ENCODE peak calls at places on chromosomes 2 and 18, in six cellular contexts. One of them, this sample, is unnamed.

GRCh38 chr2:52745144-52745543 is 1022.5 kb upstream of the CHAC2 start:
- DNase-seq in GM12865: no peak
- DNase-seq in NT2/D1: no peak
- DNase-seq in tibial artery: no peak
- DNase-seq in OCI-LY7: no peak
- DNase-seq in PC-9: no peak
- DNase-seq in this sample: no peak

GRCh38 chr18:46810481-46811000 is 53.7 kb upstream of the ST8SIA5 start:
- DNase-seq in OCI-LY7: no peak
- DNase-seq in PC-9: no peak
- DNase-seq in GM12865: no peak
- DNase-seq in NT2/D1: peak
- DNase-seq in tibial artery: no peak
- DNase-seq in this sample: no peak

GRCh38 chr2:98915751-98916358 is 20.2 kb downstream of the CRACDL start:
- DNase-seq in tibial artery: peak
- DNase-seq in OCI-LY7: no peak
- DNase-seq in PC-9: no peak
- DNase-seq in NT2/D1: no peak
- DNase-seq in GM12865: no peak
- DNase-seq in this sample: no peak

GRCh38 chr2:196434217-196434616 is 205.3 kb upstream of the CCDC150 start:
- DNase-seq in PC-9: no peak
- DNase-seq in GM12865: no peak
- DNase-seq in OCI-LY7: no peak
- DNase-seq in tibial artery: no peak
- DNase-seq in NT2/D1: no peak
- DNase-seq in this sample: no peak

GRCh38 chr2:196391149-196391479 is 219.7 kb upstream of the STK17B start:
- DNase-seq in OCI-LY7: no peak
- DNase-seq in PC-9: no peak
- DNase-seq in tibial artery: no peak
- DNase-seq in NT2/D1: no peak
- DNase-seq in GM12865: no peak
- DNase-seq in this sample: no peak

GRCh38 chr2:189222440-189222839 is 42.9 kb upstream of the COL5A2 start:
- DNase-seq in OCI-LY7: no peak
- DNase-seq in PC-9: peak
- DNase-seq in GM12865: no peak
- DNase-seq in tibial artery: peak
- DNase-seq in NT2/D1: no peak
- DNase-seq in this sample: no peak

GRCh38 chr2:88809216-88809615 is 117.7 kb downstream of the RPIA start:
- DNase-seq in OCI-LY7: no peak
- DNase-seq in GM12865: no peak
- DNase-seq in PC-9: no peak
- DNase-seq in NT2/D1: no peak
- DNase-seq in tibial artery: no peak
- DNase-seq in this sample: no peak

GRCh38 chr18:62001396-62001795 is 108.6 kb upstream of the RNF152 start:
- DNase-seq in tibial artery: no peak
- DNase-seq in GM12865: no peak
- DNase-seq in OCI-LY7: no peak
- DNase-seq in NT2/D1: peak
- DNase-seq in PC-9: no peak
- DNase-seq in this sample: no peak

GRCh38 chr2:75100011-75100680 is 99.2 kb downstream of the TACR1 start:
- DNase-seq in OCI-LY7: no peak
- DNase-seq in NT2/D1: no peak
- DNase-seq in GM12865: no peak
- DNase-seq in tibial artery: no peak
- DNase-seq in PC-9: peak
- DNase-seq in this sample: no peak

GRCh38 chr18:77099501-77100370 is 32.8 kb downstream of the MBP start:
- DNase-seq in tibial artery: no peak
- DNase-seq in OCI-LY7: peak
- DNase-seq in NT2/D1: no peak
- DNase-seq in PC-9: no peak
- DNase-seq in GM12865: peak
- DNase-seq in this sample: peak

GRCh38 chr18:63157293-63158011 is 162.1 kb downstream of the BCL2 start:
- DNase-seq in GM12865: peak
- DNase-seq in tibial artery: no peak
- DNase-seq in OCI-LY7: peak
- DNase-seq in PC-9: no peak
- DNase-seq in NT2/D1: no peak
- DNase-seq in this sample: no peak

GRCh38 chr18:79515331-79515730 is 119.6 kb downstream of the NFATC1 start:
- DNase-seq in tibial artery: peak
- DNase-seq in OCI-LY7: no peak
- DNase-seq in GM12865: no peak
- DNase-seq in PC-9: no peak
- DNase-seq in NT2/D1: no peak
- DNase-seq in this sample: no peak

GRCh38 chr2:63791387-63791786 is 50.3 kb upstream of the UGP2 start:
- DNase-seq in GM12865: no peak
- DNase-seq in OCI-LY7: no peak
- DNase-seq in PC-9: no peak
- DNase-seq in tibial artery: no peak
- DNase-seq in NT2/D1: no peak
- DNase-seq in this sample: no peak

GRCh38 chr2:73089270-73090030 is 17.9 kb upstream of the SFXN5 start:
- DNase-seq in GM12865: no peak
- DNase-seq in PC-9: peak
- DNase-seq in OCI-LY7: no peak
- DNase-seq in tibial artery: peak
- DNase-seq in NT2/D1: no peak
- DNase-seq in this sample: no peak
- H3K4me3 ChIP-seq in GM12865: no peak
- H3K4me3 ChIP-seq in PC-9: no peak
- H3K4me3 ChIP-seq in OCI-LY7: no peak
- H3K4me3 ChIP-seq in tibial artery: no peak
- H3K4me3 ChIP-seq in NT2/D1: no peak
- H3K4me3 ChIP-seq in this sample: no peak

DNA sequence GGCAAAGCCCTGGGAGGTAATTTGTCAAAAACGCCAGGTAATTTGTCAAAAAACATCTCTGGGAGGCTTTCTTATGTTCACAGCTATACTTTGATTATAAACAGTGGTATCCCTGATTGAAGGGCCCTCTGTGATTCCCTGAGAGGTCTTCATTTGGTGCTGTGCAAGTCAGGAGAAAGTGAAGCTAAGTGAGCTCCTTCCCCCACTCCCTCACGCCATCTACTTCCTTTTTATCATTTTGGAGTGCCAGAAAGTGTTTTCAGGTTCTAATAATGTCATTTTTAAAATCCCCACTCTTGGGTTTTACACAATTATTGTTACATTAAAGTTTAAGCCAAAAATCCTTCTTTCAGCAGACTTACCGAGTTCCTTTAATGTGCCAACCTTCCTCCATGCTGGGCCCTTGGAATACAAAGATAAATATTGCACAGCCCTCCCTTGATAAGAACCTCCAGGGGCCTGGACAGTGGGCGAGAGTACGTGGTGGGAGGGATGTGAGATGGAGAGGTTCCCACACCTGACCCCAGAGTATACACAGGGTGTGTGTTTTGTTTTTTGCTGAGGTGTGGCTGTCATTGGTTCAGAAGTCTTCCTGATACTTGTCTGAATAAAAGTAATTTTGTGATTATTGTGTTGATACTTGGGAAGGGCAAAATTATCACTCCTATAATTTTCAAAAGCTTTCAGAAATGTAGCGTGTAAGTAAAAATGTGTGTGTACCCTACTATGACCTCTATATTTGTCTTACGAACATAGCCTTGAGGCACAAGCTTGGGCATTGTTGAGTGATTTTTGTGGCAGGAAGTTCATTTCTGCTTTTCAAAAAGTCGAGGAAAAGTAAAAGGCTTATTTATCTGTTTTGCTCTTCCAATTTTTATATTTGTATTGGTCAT is 8.1 kb downstream of the MAPRE2 start:
- DNase-seq in NT2/D1: no peak
- DNase-seq in tibial artery: no peak
- DNase-seq in PC-9: no peak
- DNase-seq in OCI-LY7: peak
- DNase-seq in GM12865: peak
- DNase-seq in this sample: no peak
- H3K4me3 ChIP-seq in NT2/D1: no peak
- H3K4me3 ChIP-seq in tibial artery: no peak
- H3K4me3 ChIP-seq in PC-9: no peak
- H3K4me3 ChIP-seq in OCI-LY7: peak
- H3K4me3 ChIP-seq in GM12865: peak
- H3K4me3 ChIP-seq in this sample: no peak

GRCh38 chr2:150476809-150477302 is 10.6 kb downstream of the RND3 start:
- DNase-seq in NT2/D1: no peak
- DNase-seq in GM12865: no peak
- DNase-seq in PC-9: no peak
- DNase-seq in OCI-LY7: no peak
- DNase-seq in tibial artery: no peak
- DNase-seq in this sample: no peak

GRCh38 chr2:150478206-150478974 is 9.1 kb downstream of the RND3 start:
- DNase-seq in NT2/D1: no peak
- DNase-seq in GM12865: no peak
- DNase-seq in tibial artery: no peak
- DNase-seq in PC-9: peak
- DNase-seq in OCI-LY7: no peak
- DNase-seq in this sample: no peak

GRCh38 chr2:150476213-150476740 is 11.2 kb downstream of the RND3 start:
- DNase-seq in OCI-LY7: no peak
- DNase-seq in NT2/D1: no peak
- DNase-seq in PC-9: no peak
- DNase-seq in tibial artery: no peak
- DNase-seq in GM12865: no peak
- DNase-seq in this sample: no peak

GRCh38 chr2:150475479-150476212 is 11.8 kb downstream of the RND3 start:
- DNase-seq in PC-9: no peak
- DNase-seq in tibial artery: no peak
- DNase-seq in NT2/D1: no peak
- DNase-seq in GM12865: no peak
- DNase-seq in OCI-LY7: no peak
- DNase-seq in this sample: no peak

GRCh38 chr2:150477347-150477746 is 10.1 kb downstream of the RND3 start:
- DNase-seq in tibial artery: no peak
- DNase-seq in GM12865: no peak
- DNase-seq in PC-9: no peak
- DNase-seq in OCI-LY7: no peak
- DNase-seq in NT2/D1: no peak
- DNase-seq in this sample: no peak
- H3K4me3 ChIP-seq in tibial artery: peak
- H3K4me3 ChIP-seq in GM12865: no peak
- H3K4me3 ChIP-seq in PC-9: peak
- H3K4me3 ChIP-seq in OCI-LY7: no peak
- H3K4me3 ChIP-seq in NT2/D1: no peak
- H3K4me3 ChIP-seq in this sample: no peak

GRCh38 chr18:75249672-75250470 is 39.3 kb downstream of the TSHZ1 start:
- DNase-seq in tibial artery: no peak
- DNase-seq in OCI-LY7: peak
- DNase-seq in PC-9: no peak
- DNase-seq in NT2/D1: no peak
- DNase-seq in GM12865: peak
- DNase-seq in this sample: no peak

GRCh38 chr18:75249192-75249551 is 38.6 kb downstream of the TSHZ1 start:
- DNase-seq in PC-9: no peak
- DNase-seq in tibial artery: no peak
- DNase-seq in OCI-LY7: no peak
- DNase-seq in NT2/D1: no peak
- DNase-seq in GM12865: no peak
- DNase-seq in this sample: no peak

GRCh38 chr18:75248426-75249191 is 38.0 kb downstream of the TSHZ1 start:
- DNase-seq in PC-9: no peak
- DNase-seq in OCI-LY7: no peak
- DNase-seq in GM12865: no peak
- DNase-seq in tibial artery: no peak
- DNase-seq in NT2/D1: no peak
- DNase-seq in this sample: no peak

GRCh38 chr18:75247041-75247551 is 36.5 kb downstream of the TSHZ1 start:
- DNase-seq in NT2/D1: no peak
- DNase-seq in GM12865: no peak
- DNase-seq in PC-9: no peak
- DNase-seq in tibial artery: no peak
- DNase-seq in OCI-LY7: no peak
- DNase-seq in this sample: no peak

DNA sequence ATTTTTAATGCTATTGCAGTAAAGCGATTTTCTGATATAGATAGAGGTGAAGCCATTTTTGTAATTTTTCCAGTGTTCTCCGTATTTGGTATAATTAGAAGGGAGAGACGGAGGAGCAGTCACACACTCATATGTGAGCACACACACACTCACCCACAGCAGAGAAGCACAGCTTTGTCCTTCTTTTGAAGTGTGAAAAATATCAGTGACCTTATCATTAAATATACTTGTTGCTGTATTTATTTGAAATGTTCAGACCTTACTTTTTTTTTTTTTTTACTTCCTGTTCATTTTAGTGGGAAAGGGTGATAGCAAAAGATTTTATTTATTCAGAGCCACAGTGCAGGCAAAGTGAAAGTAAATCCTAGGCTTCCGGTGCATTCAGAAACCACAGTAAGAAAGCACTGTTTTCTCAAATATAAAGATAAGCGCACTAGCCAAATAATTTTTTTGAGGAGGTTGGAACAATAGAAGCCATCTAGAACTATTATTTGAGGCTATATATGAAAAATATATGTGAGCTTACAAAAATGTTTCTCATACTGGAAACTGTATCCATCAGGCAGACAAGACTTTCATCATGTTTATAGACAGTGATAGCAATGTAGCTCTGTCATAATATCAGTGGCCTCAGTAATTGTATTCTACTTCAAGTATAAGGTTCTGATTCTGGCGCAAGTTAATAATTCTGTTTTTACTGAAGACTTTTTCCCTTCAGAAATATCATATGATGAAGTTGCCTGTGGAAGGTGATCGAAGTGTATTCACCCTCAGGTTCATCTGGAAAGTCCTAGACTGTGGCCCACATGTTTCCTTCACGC is 37.2 kb downstream of the TSHZ1 start:
- DNase-seq in NT2/D1: no peak
- DNase-seq in PC-9: no peak
- DNase-seq in GM12865: peak
- DNase-seq in OCI-LY7: no peak
- DNase-seq in tibial artery: no peak
- DNase-seq in this sample: no peak
- H3K4me3 ChIP-seq in NT2/D1: no peak
- H3K4me3 ChIP-seq in PC-9: peak
- H3K4me3 ChIP-seq in GM12865: peak
- H3K4me3 ChIP-seq in OCI-LY7: no peak
- H3K4me3 ChIP-seq in tibial artery: peak
- H3K4me3 ChIP-seq in this sample: peak

This sample was measured in effector memory CD4-positive, alpha-beta T cell.